ENCODE peak calls at places on chromosomes 12 and 14, in eight cellular contexts. T is psoas muscle; L is breast epithelium; V is naive thymus-derived CD4-positive, alpha-beta T cell; A is upper lobe of right lung; D is lung; I is CD8-positive, alpha-beta T cell; C is lower lobe of right lung. S is an unnamed sample. For H3K4me1 and H3K36me3, the result is how much of the 10 kb centered on the place peaks cover.

GRCh38 chr12:6692888-6693287 is 3.7 kb upstream of the ZNF384 start:
- DNase-seq in T (no peak), L (no peak), V (no peak), A (no peak), D (no peak), I (no peak), C (no peak), S (no peak)

GRCh38 chr12:15754233-15754632 is 35.0 kb downstream of the EPS8 start:
- DNase-seq in T (no peak), L (no peak), V (no peak), A (no peak), D (no peak), I (no peak), C (no peak), S (no peak)

GRCh38 chr12:6202846-6203245 is 2.6 kb downstream of the CD9 start:
- DNase-seq in T (no peak), L (no peak), V (no peak), A (no peak), D (no peak), I (no peak), C (no peak), S (no peak)

GRCh38 chr14:83874662-83875061 is 1655.3 kb upstream of the FLRT2 start:
- DNase-seq in T (no peak), L (no peak), V (no peak), A (no peak), D (no peak), I (no peak), C (no peak), S (no peak)

GRCh38 chr12:109537136-109537535 is 36.2 kb downstream of the MMAB start:
- DNase-seq in T (no peak), L (no peak), V (no peak), A (no peak), D (no peak), I (no peak), C (no peak), S (no peak)

GRCh38 chr12:94146166-94146565 is 2.2 kb upstream of the PLXNC1 start:
- DNase-seq in T (no peak), L (no peak), V (no peak), A (no peak), D (no peak), I (no peak), C (no peak), S (no peak)

GRCh38 chr14:35285168-35285990 is 6.8 kb upstream of the PSMA6 start:
- DNase-seq in T (no peak), L (no peak), V (no peak), A (no peak), D (no peak), I (no peak), C (no peak), S (no peak)

GRCh38 chr14:71235865-71236264 is 328.6 kb downstream of the PCNX1 start:
- DNase-seq in T (no peak), L (peak), V (no peak), A (no peak), D (no peak), I (no peak), C (no peak), S (peak)

GRCh38 chr12:57764662-57765002 is 2.2 kb downstream of the CYP27B1 start:
- DNase-seq in T (no peak), L (no peak), V (no peak), A (peak), D (no peak), I (no peak), C (no peak), S (no peak)

GRCh38 chr14:32509632-32510187 is 180.6 kb downstream of the AKAP6 start:
- DNase-seq in T (peak), L (peak), V (no peak), A (no peak), D (peak), I (no peak), C (no peak), S (peak)

GRCh38 chr14:74905595-74906142 is 17.4 kb downstream of the RPS6KL1 start:
- DNase-seq in T (peak), L (no peak), V (peak), A (peak), D (peak), I (peak), C (peak), S (no peak)

GRCh38 chr14:53333809-53334208 is 180.7 kb upstream of the DDHD1 start:
- DNase-seq in T (no peak), L (no peak), V (no peak), A (no peak), D (no peak), I (no peak), C (no peak), S (no peak)

GRCh38 chr12:29743801-29744200 is 39.9 kb downstream of the TMTC1 start:
- DNase-seq in T (no peak), L (no peak), V (no peak), A (no peak), D (no peak), I (no peak), C (no peak), S (no peak)
- H3K4me1 ChIP-seq in T (half or more), L (under half), V (under half), A (under half), D (under half), I (under half), C (under half), S (under half)

DNA sequence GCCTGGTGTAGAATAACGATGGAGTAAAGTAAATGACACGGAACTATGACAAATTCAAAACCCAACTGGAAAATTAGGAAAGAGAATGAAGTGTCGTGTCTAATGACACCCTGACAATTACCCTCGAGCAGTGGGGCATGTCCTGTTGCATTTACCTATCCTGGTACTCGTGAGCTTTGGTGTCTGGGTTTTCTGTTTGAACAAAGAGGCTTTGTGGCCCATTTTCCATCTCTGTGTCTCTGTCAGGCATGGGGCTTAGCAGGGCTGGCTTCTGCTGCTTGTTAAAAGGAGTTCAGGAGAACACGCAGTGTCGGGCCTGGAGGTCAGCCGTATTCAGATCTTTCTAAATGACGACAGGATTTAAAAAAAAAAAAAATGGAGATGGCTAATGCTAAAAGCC is 140.8 kb downstream of the ETNK1 start:
- DNase-seq in T (no peak), L (no peak), V (no peak), A (no peak), D (no peak), I (no peak), C (no peak), S (no peak)
- H3K36me3 ChIP-seq in T (under half), L (under half), V (under half), A (under half), D (under half), I (under half), C (under half), S (under half)

GRCh38 chr14:104664588-104664987 is 24.8 kb upstream of the INF2 start:
- DNase-seq in T (no peak), L (no peak), V (no peak), A (no peak), D (no peak), I (no peak), C (no peak), S (no peak)
- H3K4me1 ChIP-seq in T (under half), L (under half), V (under half), A (under half), D (under half), I (under half), C (under half), S (under half)

GRCh38 chr12:48927261-48927660 is 2.0 kb upstream of the FKBP11 start:
- DNase-seq in T (no peak), L (no peak), V (no peak), A (no peak), D (no peak), I (no peak), C (no peak), S (no peak)
- H3K36me3 ChIP-seq in T (under half), L (under half), V (under half), A (under half), D (under half), I (under half), C (under half), S (under half)

GRCh38 chr12:26787125-26787495 is 45.9 kb downstream of the ITPR2 start:
- DNase-seq in T (no peak), L (no peak), V (no peak), A (no peak), D (no peak), I (no peak), C (no peak), S (peak)
- H3K4me1 ChIP-seq in T (under half), L (under half), V (under half), A (under half), D (under half), I (under half), C (half or more), S (under half)

DNA sequence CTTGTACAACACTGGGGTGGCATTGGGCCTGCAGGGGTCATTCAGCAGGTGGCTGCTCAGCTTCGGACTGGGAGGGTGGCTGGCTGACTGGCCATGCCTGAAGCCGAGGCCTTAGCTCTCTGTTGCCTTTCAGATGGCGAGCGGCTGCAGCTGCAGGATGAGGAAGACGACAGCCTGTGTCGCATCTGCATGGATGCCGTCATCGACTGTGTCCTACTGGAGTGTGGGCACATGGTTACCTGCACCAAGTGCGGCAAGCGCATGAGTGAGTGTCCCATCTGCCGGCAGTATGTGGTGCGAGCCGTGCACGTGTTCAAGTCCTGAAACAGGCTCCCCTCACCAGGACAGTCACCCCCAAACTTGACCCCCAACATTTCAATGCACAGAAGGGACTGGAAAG is 23.3 kb downstream of the RNF34 start:
- DNase-seq in T (no peak), L (no peak), V (no peak), A (no peak), D (no peak), I (no peak), C (no peak), S (no peak)
- H3K36me3 ChIP-seq in T (under half), L (under half), V (under half), A (half or more), D (under half), I (half or more), C (half or more), S (half or more)

GRCh38 chr14:52248057-52248456 is 19.4 kb upstream of the PTGDR start:
- DNase-seq in T (no peak), L (no peak), V (no peak), A (no peak), D (no peak), I (no peak), C (no peak), S (no peak)
- H3K4me1 ChIP-seq in T (under half), L (under half), V (under half), A (under half), D (under half), I (under half), C (under half), S (under half)